ENCODE peak calls at places on chromosomes 4 and X, in seven cellular contexts. One of them, this sample, is unnamed.

GRCh38 chr4:61501812-61502211 is 301.7 kb downstream of the ADGRL3 start:
- DNase-seq in memory B cell: no peak
- DNase-seq in MM.1S: no peak
- DNase-seq in lower lobe of right lung: no peak
- DNase-seq in SHP77: no peak
- DNase-seq in RWPE2: no peak
- DNase-seq in tibial artery: no peak
- DNase-seq in this sample: no peak

GRCh38 chr4:8268211-8268610 is 1.3 kb upstream of the HTRA3 start:
- DNase-seq in memory B cell: no peak
- DNase-seq in MM.1S: no peak
- DNase-seq in lower lobe of right lung: no peak
- DNase-seq in SHP77: no peak
- DNase-seq in RWPE2: no peak
- DNase-seq in tibial artery: no peak
- DNase-seq in this sample: no peak

GRCh38 chr4:185721190-185721948 is 90.6 kb downstream of the SORBS2 start:
- DNase-seq in memory B cell: no peak
- DNase-seq in MM.1S: no peak
- DNase-seq in lower lobe of right lung: no peak
- DNase-seq in SHP77: no peak
- DNase-seq in RWPE2: no peak
- DNase-seq in tibial artery: no peak
- DNase-seq in this sample: no peak

GRCh38 chr4:148207074-148207473 is 235.1 kb downstream of the NR3C2 start:
- DNase-seq in memory B cell: no peak
- DNase-seq in MM.1S: no peak
- DNase-seq in lower lobe of right lung: no peak
- DNase-seq in SHP77: no peak
- DNase-seq in RWPE2: no peak
- DNase-seq in tibial artery: no peak
- DNase-seq in this sample: no peak

GRCh38 chr4:181569553-181569952 is 673.6 kb upstream of the TENM3 start:
- DNase-seq in memory B cell: no peak
- DNase-seq in MM.1S: peak; percentile 62
- DNase-seq in lower lobe of right lung: no peak
- DNase-seq in SHP77: no peak
- DNase-seq in RWPE2: no peak
- DNase-seq in tibial artery: no peak
- DNase-seq in this sample: peak; percentile 53

GRCh38 chrX:10039821-10040793 is 72.9 kb downstream of the CLDN34 start:
- DNase-seq in memory B cell: no peak
- DNase-seq in MM.1S: no peak
- DNase-seq in lower lobe of right lung: no peak
- DNase-seq in SHP77: no peak
- DNase-seq in RWPE2: no peak
- DNase-seq in tibial artery: no peak
- DNase-seq in this sample: peak; percentile 56

GRCh38 chr4:120874792-120875774 is 47.4 kb downstream of the PRDM5 start:
- DNase-seq in memory B cell: no peak
- DNase-seq in MM.1S: no peak
- DNase-seq in lower lobe of right lung: no peak
- DNase-seq in SHP77: no peak
- DNase-seq in RWPE2: no peak
- DNase-seq in tibial artery: no peak
- DNase-seq in this sample: no peak

GRCh38 chr4:478373-478772 is 20.6 kb downstream of the ZNF721 start:
- DNase-seq in memory B cell: no peak
- DNase-seq in MM.1S: no peak
- DNase-seq in lower lobe of right lung: no peak
- DNase-seq in SHP77: no peak
- DNase-seq in RWPE2: no peak
- DNase-seq in tibial artery: no peak
- DNase-seq in this sample: peak; percentile 33

GRCh38 chr4:75907956-75908355 is 5.7 kb upstream of the PPEF2 start:
- DNase-seq in memory B cell: no peak
- DNase-seq in MM.1S: no peak
- DNase-seq in lower lobe of right lung: no peak
- DNase-seq in SHP77: no peak
- DNase-seq in RWPE2: no peak
- DNase-seq in tibial artery: no peak
- DNase-seq in this sample: no peak

GRCh38 chrX:20252392-20253231 is 14.1 kb downstream of the RPS6KA3 start:
- DNase-seq in memory B cell: peak; percentile 56
- DNase-seq in MM.1S: peak; percentile 42
- DNase-seq in lower lobe of right lung: peak; percentile 61
- DNase-seq in SHP77: peak; percentile 6
- DNase-seq in RWPE2: no peak
- DNase-seq in tibial artery: peak; percentile 64
- DNase-seq in this sample: peak; percentile 66

GRCh38 chrX:1521459-1521956 is 15.5 kb downstream of the P2RY8 start:
- DNase-seq in memory B cell: peak; percentile 86
- DNase-seq in MM.1S: peak; percentile 89
- DNase-seq in lower lobe of right lung: no peak
- DNase-seq in SHP77: no peak
- DNase-seq in RWPE2: no peak
- DNase-seq in tibial artery: peak; percentile 53
- DNase-seq in this sample: no peak

GRCh38 chr4:11072999-11073398 is 355.7 kb downstream of the HS3ST1 start:
- DNase-seq in memory B cell: no peak
- DNase-seq in MM.1S: no peak
- DNase-seq in lower lobe of right lung: no peak
- DNase-seq in SHP77: no peak
- DNase-seq in RWPE2: no peak
- DNase-seq in tibial artery: no peak
- DNase-seq in this sample: no peak

GRCh38 chr4:54322817-54323417 is 93.8 kb downstream of the PDGFRA start:
- DNase-seq in memory B cell: peak; percentile 38
- DNase-seq in MM.1S: peak; percentile 81
- DNase-seq in lower lobe of right lung: peak; percentile 64
- DNase-seq in SHP77: peak; percentile 73
- DNase-seq in RWPE2: no peak
- DNase-seq in tibial artery: peak; percentile 68
- DNase-seq in this sample: peak; percentile 76

GRCh38 chr4:113621633-113622032 is 139.9 kb downstream of the CAMK2D start:
- DNase-seq in memory B cell: no peak
- DNase-seq in MM.1S: no peak
- DNase-seq in lower lobe of right lung: no peak
- DNase-seq in SHP77: no peak
- DNase-seq in RWPE2: no peak
- DNase-seq in tibial artery: no peak
- DNase-seq in this sample: no peak

GRCh38 chr4:112284166-112284565 is 1.5 kb downstream of the TIFA start:
- DNase-seq in memory B cell: no peak
- DNase-seq in MM.1S: no peak
- DNase-seq in lower lobe of right lung: no peak
- DNase-seq in SHP77: no peak
- DNase-seq in RWPE2: no peak
- DNase-seq in tibial artery: no peak
- DNase-seq in this sample: no peak

GRCh38 chrX:133781174-133781573 is 204.2 kb downstream of the GPC3 start:
- DNase-seq in memory B cell: no peak
- DNase-seq in MM.1S: no peak
- DNase-seq in lower lobe of right lung: no peak
- DNase-seq in SHP77: no peak
- DNase-seq in RWPE2: no peak
- DNase-seq in tibial artery: no peak
- DNase-seq in this sample: no peak

GRCh38 chr4:177789610-177790009 is 347.4 kb upstream of the AGA start:
- DNase-seq in memory B cell: no peak
- DNase-seq in MM.1S: no peak
- DNase-seq in lower lobe of right lung: no peak
- DNase-seq in SHP77: no peak
- DNase-seq in RWPE2: no peak
- DNase-seq in tibial artery: no peak
- DNase-seq in this sample: no peak

GRCh38 chrX:107674480-107675364 is 46.4 kb downstream of the PRPS1 start:
- DNase-seq in memory B cell: no peak
- DNase-seq in MM.1S: peak; percentile 27
- DNase-seq in lower lobe of right lung: peak; percentile 69
- DNase-seq in SHP77: no peak
- DNase-seq in RWPE2: no peak
- DNase-seq in tibial artery: peak; percentile 88
- DNase-seq in this sample: no peak

GRCh38 chr4:126737899-126738526 is 894.7 kb upstream of the INTU start:
- DNase-seq in memory B cell: no peak
- DNase-seq in MM.1S: no peak
- DNase-seq in lower lobe of right lung: no peak
- DNase-seq in SHP77: no peak
- DNase-seq in RWPE2: no peak
- DNase-seq in tibial artery: no peak
- DNase-seq in this sample: no peak

This sample was measured in A172.